ENCODE peak calls at places on chromosomes 11 and 22, in six cellular contexts. C is astrocyte of the hippocampus; Z is left kidney; W is kidney; B is activated T-cell treated with anti-CD3 and anti-CD28 coated beads, Interleukin-2, amount 50 U/mL, for 72 hours; M is psoas muscle. E is an unnamed sample.

GRCh38 chr11:35619030-35619753 is 932 bp downstream of the FJX1 start:
- DNase-seq in C (peak), Z (peak), W (peak), B (peak), M (peak), E (no peak)

GRCh38 chr11:73946798-73947458 is 3.9 kb upstream of the DNAJB13 start:
- DNase-seq in C (no peak), Z (no peak), W (no peak), B (no peak), M (no peak), E (no peak)

GRCh38 chr22:19759459-19759993 is 1.1 kb upstream of the TBX1 start:
- DNase-seq in C (peak), Z (peak), W (no peak), B (no peak), M (no peak), E (no peak)

GRCh38 chr11:107549253-107549953 is 16.1 kb downstream of the ALKBH8 start:
- DNase-seq in C (peak), Z (peak), W (no peak), B (peak), M (no peak), E (peak)

GRCh38 chr22:49297871-49298721 is 529.6 kb downstream of the BRD1 start:
- DNase-seq in C (no peak), Z (no peak), W (no peak), B (no peak), M (no peak), E (no peak)

GRCh38 chr11:121389651-121390050 is 62.5 kb upstream of the SORL1 start:
- DNase-seq in C (peak), Z (peak), W (peak), B (no peak), M (no peak), E (peak)

GRCh38 chr11:76807206-76807875 is 24.2 kb downstream of the TSKU start:
- DNase-seq in C (peak), Z (peak), W (peak), B (peak), M (peak), E (peak)

GRCh38 chr11:2709429-2709828 is 9.6 kb upstream of the KCNQ1OT1 start:
- DNase-seq in C (no peak), Z (peak), W (peak), B (no peak), M (no peak), E (no peak)

GRCh38 chr11:71489311-71490043 is 36.5 kb downstream of the NADSYN1 start:
- DNase-seq in C (peak), Z (peak), W (no peak), B (peak), M (no peak), E (no peak)

GRCh38 chr11:12724301-12725046 is 50.3 kb downstream of the TEAD1 start:
- DNase-seq in C (peak), Z (peak), W (peak), B (no peak), M (peak), E (peak)

GRCh38 chr11:76445122-76446084 is 585 bp downstream of the EMSY start:
- DNase-seq in C (peak), Z (peak), W (peak), B (peak), M (peak), E (peak)